ENCODE peak calls at places on chromosomes 1 and 21, in seven cellular contexts. One of them, this sample, is unnamed.

GRCh38 chr1:117574206-117574835 is 31.5 kb upstream of the TENT5C start:
- DNase-seq in SJSA1: no peak
- DNase-seq in kidney glomerular epithelial cell: no peak
- DNase-seq in astrocyte of the spinal cord: no peak
- DNase-seq in CD8-positive, alpha-beta memory T cell: no peak
- DNase-seq in memory B cell: no peak
- DNase-seq in GDM1: no peak
- DNase-seq in this sample: no peak

GRCh38 chr1:30374400-30375070 is 348.9 kb downstream of the MATN1 start:
- DNase-seq in SJSA1: peak; percentile 32
- DNase-seq in kidney glomerular epithelial cell: no peak
- DNase-seq in astrocyte of the spinal cord: no peak
- DNase-seq in CD8-positive, alpha-beta memory T cell: no peak
- DNase-seq in memory B cell: no peak
- DNase-seq in GDM1: no peak
- DNase-seq in this sample: no peak

GRCh38 chr21:34715518-34715917 is 46.7 kb downstream of the CLIC6 start:
- DNase-seq in SJSA1: no peak
- DNase-seq in kidney glomerular epithelial cell: no peak
- DNase-seq in astrocyte of the spinal cord: no peak
- DNase-seq in CD8-positive, alpha-beta memory T cell: no peak
- DNase-seq in memory B cell: no peak
- DNase-seq in GDM1: no peak
- DNase-seq in this sample: no peak

GRCh38 chr1:31666290-31666963 is 21.8 kb upstream of the PEF1 start:
- DNase-seq in SJSA1: peak; percentile 68
- DNase-seq in kidney glomerular epithelial cell: peak; percentile 46
- DNase-seq in astrocyte of the spinal cord: peak; percentile 19
- DNase-seq in CD8-positive, alpha-beta memory T cell: no peak
- DNase-seq in memory B cell: no peak
- DNase-seq in GDM1: no peak
- DNase-seq in this sample: no peak

GRCh38 chr1:66446261-66447001 is 87.5 kb upstream of the SGIP1 start:
- DNase-seq in SJSA1: no peak
- DNase-seq in kidney glomerular epithelial cell: peak; percentile 47
- DNase-seq in astrocyte of the spinal cord: peak; percentile 75
- DNase-seq in CD8-positive, alpha-beta memory T cell: peak; percentile 66
- DNase-seq in memory B cell: peak; percentile 71
- DNase-seq in GDM1: peak; percentile 46
- DNase-seq in this sample: peak; percentile 67

GRCh38 chr1:119622694-119623515 is 25.2 kb downstream of the ZNF697 start:
- DNase-seq in SJSA1: no peak
- DNase-seq in kidney glomerular epithelial cell: no peak
- DNase-seq in astrocyte of the spinal cord: no peak
- DNase-seq in CD8-positive, alpha-beta memory T cell: no peak
- DNase-seq in memory B cell: no peak
- DNase-seq in GDM1: no peak
- DNase-seq in this sample: no peak

GRCh38 chr1:87556326-87556725 is 227.6 kb downstream of the LMO4 start:
- DNase-seq in SJSA1: no peak
- DNase-seq in kidney glomerular epithelial cell: no peak
- DNase-seq in astrocyte of the spinal cord: no peak
- DNase-seq in CD8-positive, alpha-beta memory T cell: no peak
- DNase-seq in memory B cell: no peak
- DNase-seq in GDM1: no peak
- DNase-seq in this sample: no peak

GRCh38 chr1:19209439-19209989 is 552 bp downstream of the UBR4 start:
- DNase-seq in SJSA1: peak; percentile 62
- DNase-seq in kidney glomerular epithelial cell: peak; percentile 9
- DNase-seq in astrocyte of the spinal cord: peak; percentile 52
- DNase-seq in CD8-positive, alpha-beta memory T cell: no peak
- DNase-seq in memory B cell: peak; percentile 56
- DNase-seq in GDM1: no peak
- DNase-seq in this sample: peak; percentile 60

GRCh38 chr1:32052887-32053286 is 19.9 kb upstream of the TMEM39B start:
- DNase-seq in SJSA1: no peak
- DNase-seq in kidney glomerular epithelial cell: peak; percentile 17
- DNase-seq in astrocyte of the spinal cord: no peak
- DNase-seq in CD8-positive, alpha-beta memory T cell: no peak
- DNase-seq in memory B cell: no peak
- DNase-seq in GDM1: no peak
- DNase-seq in this sample: no peak

This sample was measured in ACHN.